ENCODE peak calls at places on chromosomes 3 and 15, in six cellular contexts. O is stimulated activated CD8-positive, alpha-beta memory T cell treated with anti-CD3 and anti-CD28 coated beads, Interleukin-12 subunit alpha, Interleukin-12 subunit beta, amount 100 ng/mL, for 4 hours; T is activated CD8-positive, alpha-beta T cell treated with anti-CD3 and anti-CD28 coated beads, Interleukin-2, amount 10 ng/mL, durations not matched to agents 7 days and 5 days; H is cardiac septum; Y is epithelial cell of proximal tubule; M is CD8-positive, alpha-beta T cell. K is an unnamed sample.

GRCh38 chr3:146542179-146542578 is 2.2 kb downstream of the PLSCR1 start:
- DNase-seq in Y (no peak), H (no peak), T (no peak), O (no peak), M (no peak), K (no peak)

GRCh38 chr3:197539651-197540051 is 16.1 kb downstream of the BDH1 start:
- DNase-seq in H (no peak), T (no peak), M (no peak), Y (no peak), O (no peak), K (no peak)

GRCh38 chr15:97026781-97027180 is 696.3 kb downstream of the NR2F2 start:
- DNase-seq in Y (no peak), M (no peak), O (no peak), T (no peak), H (no peak), K (no peak)

GRCh38 chr3:125266976-125267375 is 54.4 kb upstream of the SLC12A8 start:
- DNase-seq in T (no peak), O (no peak), M (no peak), H (no peak), Y (no peak), K (no peak)

GRCh38 chr3:173733029-173733652 is 335.6 kb downstream of the NLGN1 start:
- DNase-seq in Y (no peak), T (no peak), M (no peak), O (no peak), H (no peak), K (peak; percentile 6)

GRCh38 chr3:101720851-101721649 is 3.4 kb upstream of the CEP97 start:
- DNase-seq in T (no peak), H (no peak), Y (no peak), O (no peak), M (no peak), K (peak; percentile 31)

GRCh38 chr3:128060473-128061381 is 8.5 kb downstream of the SEC61A1 start:
- DNase-seq in Y (no peak), M (no peak), T (no peak), H (no peak), O (no peak), K (no peak)

GRCh38 chr3:121748638-121749275 is 784 bp downstream of the GOLGB1 start:
- DNase-seq in O (no peak), H (no peak), T (peak; percentile 28), Y (no peak), M (no peak), K (no peak)

GRCh38 chr3:87997966-87998365 is 60.8 kb downstream of the CGGBP1 start:
- DNase-seq in O (no peak), T (no peak), M (no peak), Y (no peak), H (no peak), K (no peak)

GRCh38 chr15:29259233-29259632 is 10.4 kb downstream of the NSMCE3 start:
- DNase-seq in O (no peak), Y (no peak), T (no peak), M (no peak), H (no peak), K (no peak)

GRCh38 chr3:151327571-151328198 is 1.7 kb downstream of the P2RY13 start:
- DNase-seq in O (no peak), H (no peak), T (no peak), Y (no peak), M (no peak), K (peak; percentile 8)

GRCh38 chr3:107416886-107417285 is 39.6 kb downstream of the CCDC54 start:
- DNase-seq in Y (no peak), M (no peak), T (no peak), H (no peak), O (no peak), K (no peak)

GRCh38 chr15:52281085-52282035 is 14.2 kb downstream of the MYO5C start:
- DNase-seq in O (no peak), T (no peak), M (no peak), Y (no peak), H (no peak), K (no peak)

GRCh38 chr3:111238896-111239295 is 167.3 kb downstream of the NECTIN3 start:
- DNase-seq in O (no peak), T (peak; percentile 68), H (no peak), Y (no peak), M (no peak), K (peak; percentile 87)

GRCh38 chr3:50415813-50416212 is 56.5 kb upstream of the TMEM115 start:
- DNase-seq in Y (no peak), H (no peak), O (no peak), M (no peak), T (no peak), K (no peak)

GRCh38 chr3:51729005-51729633 is 22.3 kb downstream of the GRM2 start:
- DNase-seq in Y (no peak), H (no peak), O (no peak), M (no peak), T (no peak), K (no peak)

GRCh38 chr3:45923755-45924154 is 19.5 kb upstream of the CXCR6 start:
- DNase-seq in Y (peak; percentile 27), H (peak; percentile 14), T (no peak), M (no peak), O (no peak), K (no peak)

GRCh38 chr3:111787556-111788463 is 71.3 kb upstream of the PHLDB2 start:
- DNase-seq in H (no peak), O (no peak), T (no peak), M (no peak), Y (no peak), K (no peak)

GRCh38 chr15:94125131-94125530 is 106.2 kb upstream of the MCTP2 start:
- DNase-seq in O (no peak), M (no peak), H (no peak), Y (no peak), T (no peak), K (no peak)

GRCh38 chr3:131242201-131242600 is 139.4 kb upstream of the NUDT16 start:
- DNase-seq in O (no peak), T (no peak), M (no peak), Y (no peak), H (no peak), K (no peak)

GRCh38 chr3:140903196-140903595 is 38.4 kb upstream of the SLC25A36 start:
- DNase-seq in Y (no peak), T (no peak), M (no peak), H (no peak), O (no peak), K (no peak)

GRCh38 chr3:136184703-136185102 is 11.4 kb downstream of the MSL2 start:
- DNase-seq in Y (no peak), M (no peak), H (no peak), O (no peak), T (no peak), K (no peak)

GRCh38 chr15:58442122-58442521 is 10.3 kb downstream of the LIPC start:
- DNase-seq in T (no peak), O (no peak), H (no peak), M (no peak), Y (no peak), K (no peak)

GRCh38 chr15:73924258-73924921 is 1.9 kb upstream of the LOXL1 start:
- DNase-seq in T (peak; percentile 32), O (no peak), H (no peak), M (no peak), Y (no peak), K (no peak)

GRCh38 chr3:46946856-46947544 is 29.5 kb downstream of the CCDC12 start:
- DNase-seq in Y (no peak), H (peak; percentile 76), T (peak; percentile 77), M (peak; percentile 82), O (peak; percentile 58), K (peak; percentile 55)

GRCh38 chr15:66498501-66499386 is 1.2 kb upstream of the SNAPC5 start:
- DNase-seq in T (peak; percentile 34), M (no peak), O (no peak), H (no peak), Y (no peak), K (peak; percentile 47)

GRCh38 chr3:11845661-11846060 is 1.0 kb downstream of the TAMM41 start:
- DNase-seq in H (no peak), T (peak; percentile 42), O (no peak), M (no peak), Y (no peak), K (no peak)

GRCh38 chr3:160564205-160564922 is 1.0 kb downstream of the KPNA4 start:
- DNase-seq in T (peak; percentile 26), O (no peak), Y (no peak), H (no peak), M (peak; percentile 24), K (peak; percentile 18)

GRCh38 chr15:39167114-39168058 is 413.5 kb upstream of the THBS1 start:
- DNase-seq in H (no peak), Y (no peak), O (no peak), M (no peak), T (no peak), K (no peak)

GRCh38 chr3:143109861-143110260 is 9.7 kb upstream of the CHST2 start:
- DNase-seq in T (no peak), H (no peak), O (no peak), M (no peak), Y (no peak), K (no peak)